ENCODE peak calls at places on chromosome 2, in seven cellular contexts. W is body of pancreas; N is activated effector memory CD4-positive, alpha-beta T cell treated with Interleukin-2 at 50 U/mL for 16 hours; A is cardiac fibroblast; G is NAMALWA; M is upper lobe of right lung; I is left cardiac atrium. F is an unnamed sample.

GRCh38 chr2:180979086-180979934 is 1.1 kb upstream of the UBE2E3 start:
- DNase-seq in A (peak), W (peak), N (no peak), I (no peak), G (peak), M (no peak), F (no peak)

GRCh38 chr2:82993631-82994030 is 1465.4 kb downstream of the SUCLG1 start:
- DNase-seq in G (no peak), W (no peak), M (no peak), I (no peak), N (no peak), A (no peak), F (no peak)

GRCh38 chr2:156649596-156649995 is 213.4 kb downstream of the GPD2 start:
- DNase-seq in M (no peak), I (peak), A (no peak), W (no peak), G (no peak), N (no peak), F (no peak)

GRCh38 chr2:187403568-187404260 is 44.3 kb downstream of the CALCRL start:
- DNase-seq in W (no peak), I (no peak), G (peak), N (no peak), M (no peak), A (peak), F (no peak)

GRCh38 chr2:166090346-166090745 is 37.5 kb downstream of the SCN1A start:
- DNase-seq in M (no peak), W (no peak), G (no peak), I (no peak), A (peak), N (no peak), F (no peak)

GRCh38 chr2:33210626-33211025 is 263.9 kb downstream of the LTBP1 start:
- DNase-seq in A (peak), W (no peak), G (no peak), M (no peak), I (peak), N (no peak), F (no peak)

GRCh38 chr2:177758591-177759371 is 313.8 kb downstream of the PDE11A start:
- DNase-seq in G (peak), W (peak), N (no peak), I (peak), M (no peak), A (peak), F (no peak)

GRCh38 chr2:185128331-185128730 is 530.0 kb downstream of the ZNF804A start:
- DNase-seq in N (no peak), G (no peak), M (no peak), A (no peak), I (no peak), W (no peak), F (no peak)

GRCh38 chr2:120470041-120470716 is 124.2 kb downstream of the INHBB start:
- DNase-seq in W (peak), M (peak), N (no peak), A (peak), G (no peak), I (peak), F (no peak)

GRCh38 chr2:216742411-216742810 is 47.1 kb upstream of the IGFBP5 start:
- DNase-seq in A (peak), N (no peak), W (peak), G (no peak), I (peak), M (no peak), F (no peak)

GRCh38 chr2:236369606-236370005 is 105.4 kb upstream of the ASB18 start:
- DNase-seq in G (no peak), M (peak), N (no peak), W (no peak), A (no peak), I (no peak), F (no peak)